ENCODE peak calls at places on chromosomes 7 and 10, in five cellular contexts. F is GM12891, K is HepG2, L is K562, W is GM12878. O is an unnamed sample.

GRCh38 chr10:35423505-35424306 is 87.4 kb downstream of the CCNY start:
- DNase-seq in K (no peak), W (no peak), L (no peak), F (no peak), O (no peak)

GRCh38 chr7:157431173-157431950 is 94.6 kb downstream of the DNAJB6 start:
- DNase-seq in K (no peak), W (no peak), L (no peak), F (no peak), O (no peak)

GRCh38 chr7:35985126-35985754 is 167.8 kb upstream of the EEPD1 start:
- DNase-seq in L (peak), W (no peak), F (peak), K (peak), O (peak)

GRCh38 chr10:30812018-30812851 is 182.7 kb upstream of the LYZL2 start:
- DNase-seq in F (no peak), K (no peak), W (no peak), L (no peak), O (no peak)

GRCh38 chr7:137790828-137791227 is 55.9 kb downstream of the DGKI start:
- DNase-seq in K (no peak), F (no peak), L (no peak), W (no peak), O (no peak)

GRCh38 chr7:55271069-55271468 is 94.1 kb upstream of the LANCL2 start:
- DNase-seq in W (no peak), K (no peak), F (no peak), L (peak), O (no peak)

GRCh38 chr7:156143683-156144082 is 331.4 kb upstream of the SHH start:
- DNase-seq in F (no peak), L (no peak), K (no peak), W (no peak), O (no peak)

GRCh38 chr10:47091421-47091820 is 180.2 kb downstream of the PTPN20 start:
- DNase-seq in K (no peak), F (no peak), L (no peak), W (no peak), O (no peak)

GRCh38 chr10:118057351-118057750 is 10.6 kb upstream of the RAB11FIP2 start:
- DNase-seq in K (no peak), W (no peak), L (no peak), F (no peak), O (no peak)

GRCh38 chr7:55148992-55149391 is 130.2 kb downstream of the EGFR start:
- DNase-seq in L (no peak), W (no peak), K (no peak), F (no peak), O (no peak)

GRCh38 chr7:95045236-95045923 is 138.0 kb downstream of the PPP1R9A start:
- DNase-seq in W (no peak), K (peak), F (no peak), L (peak), O (no peak)

GRCh38 chr7:27946351-27946750 is 206.4 kb downstream of the TAX1BP1 start:
- DNase-seq in F (no peak), W (no peak), L (no peak), K (no peak), O (no peak)

GRCh38 chr7:68014031-68014774 is 1017.6 kb downstream of the TYW1 start:
- DNase-seq in K (no peak), L (no peak), F (no peak), W (no peak), O (no peak)

GRCh38 chr7:27164381-27165088 is 802 bp downstream of the HOXA9 start:
- DNase-seq in K (no peak), L (no peak), F (no peak), W (no peak), O (no peak)

GRCh38 chr7:22671177-22671879 is 55.7 kb upstream of the IL6 start:
- DNase-seq in W (no peak), L (no peak), K (no peak), F (no peak), O (no peak)

GRCh38 chr10:84329094-84329611 is 764 bp downstream of the CCSER2 start:
- DNase-seq in L (peak), W (no peak), K (peak), F (no peak), O (peak)

GRCh38 chr10:24427678-24428409 is 218.9 kb downstream of the KIAA1217 start:
- DNase-seq in L (no peak), K (no peak), F (no peak), W (no peak), O (no peak)

GRCh38 chr7:25091757-25092156 is 33.3 kb downstream of the CYCS start:
- DNase-seq in L (no peak), K (no peak), F (no peak), W (no peak), O (no peak)

GRCh38 chr7:36303202-36304098 is 86.2 kb upstream of the ANLN start:
- DNase-seq in L (no peak), K (peak), F (no peak), W (no peak), O (no peak)

GRCh38 chr7:140261522-140261921 is 84.7 kb upstream of the KDM7A start:
- DNase-seq in L (no peak), W (no peak), K (no peak), F (no peak), O (no peak)

GRCh38 chr10:95403690-95404459 is 113.1 kb upstream of the PDLIM1 start:
- DNase-seq in K (no peak), L (peak), F (no peak), W (no peak), O (no peak)

GRCh38 chr10:126777726-126778125 is 107.2 kb upstream of the C10orf90 start:
- DNase-seq in W (no peak), K (no peak), F (no peak), L (no peak), O (no peak)

GRCh38 chr7:44309271-44310091 is 15.9 kb downstream of the CAMK2B start:
- DNase-seq in K (peak), F (no peak), W (no peak), L (peak), O (no peak)

GRCh38 chr7:143240323-143241168 is 18.7 kb downstream of the TAS2R40 start:
- DNase-seq in F (no peak), W (no peak), K (peak), L (peak), O (peak)

GRCh38 chr7:143245123-143245522 is 18.1 kb upstream of the GSTK1 start:
- DNase-seq in F (no peak), W (no peak), K (no peak), L (no peak), O (no peak)

GRCh38 chr7:143247372-143247771 is 15.9 kb upstream of the GSTK1 start:
- DNase-seq in K (no peak), L (no peak), F (no peak), W (no peak), O (no peak)

GRCh38 chr7:143243011-143243410 is 20.2 kb upstream of the GSTK1 start:
- DNase-seq in W (no peak), F (no peak), K (no peak), L (no peak), O (no peak)

DNA sequence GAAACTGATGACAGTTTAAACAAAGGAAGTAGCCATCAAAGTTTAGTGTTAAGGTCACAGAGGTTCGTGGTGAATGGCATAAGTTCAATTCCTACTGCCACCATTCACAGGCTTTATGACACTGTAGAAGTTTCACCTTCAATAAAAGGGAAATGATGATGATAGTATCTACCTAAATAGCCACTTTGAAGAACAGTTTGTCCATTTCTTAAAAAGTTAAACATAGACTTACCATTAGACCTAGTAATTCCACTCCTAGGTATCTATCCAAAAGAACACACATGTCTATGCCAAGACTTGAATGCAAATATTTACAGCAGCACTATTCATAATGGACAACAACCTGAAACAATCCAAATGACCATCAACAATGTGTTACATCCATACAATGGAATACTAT is 18.9 kb upstream of the GSTK1 start:
- DNase-seq in K (no peak), W (no peak), F (no peak), L (no peak), O (no peak)
- TF ChIP-seq POLR2AphosphoS5 in K (no peak), W (no peak), F (no peak), L (no peak), O (no peak)

GRCh38 chr7:512541-513311 is 6.9 kb downstream of the PDGFA start:
- DNase-seq in F (no peak), W (no peak), L (no peak), K (no peak), O (no peak)
- TF ChIP-seq TAF1 in F (no peak), W (no peak), L (no peak), K (no peak), O (no peak)

GRCh38 chr10:129364949-129365348 is 102.1 kb upstream of the MGMT start:
- DNase-seq in K (no peak), F (no peak), L (no peak), W (no peak), O (no peak)
- TF ChIP-seq POLR2AphosphoS5 in K (no peak), F (no peak), L (no peak), W (no peak), O (no peak)

DNA sequence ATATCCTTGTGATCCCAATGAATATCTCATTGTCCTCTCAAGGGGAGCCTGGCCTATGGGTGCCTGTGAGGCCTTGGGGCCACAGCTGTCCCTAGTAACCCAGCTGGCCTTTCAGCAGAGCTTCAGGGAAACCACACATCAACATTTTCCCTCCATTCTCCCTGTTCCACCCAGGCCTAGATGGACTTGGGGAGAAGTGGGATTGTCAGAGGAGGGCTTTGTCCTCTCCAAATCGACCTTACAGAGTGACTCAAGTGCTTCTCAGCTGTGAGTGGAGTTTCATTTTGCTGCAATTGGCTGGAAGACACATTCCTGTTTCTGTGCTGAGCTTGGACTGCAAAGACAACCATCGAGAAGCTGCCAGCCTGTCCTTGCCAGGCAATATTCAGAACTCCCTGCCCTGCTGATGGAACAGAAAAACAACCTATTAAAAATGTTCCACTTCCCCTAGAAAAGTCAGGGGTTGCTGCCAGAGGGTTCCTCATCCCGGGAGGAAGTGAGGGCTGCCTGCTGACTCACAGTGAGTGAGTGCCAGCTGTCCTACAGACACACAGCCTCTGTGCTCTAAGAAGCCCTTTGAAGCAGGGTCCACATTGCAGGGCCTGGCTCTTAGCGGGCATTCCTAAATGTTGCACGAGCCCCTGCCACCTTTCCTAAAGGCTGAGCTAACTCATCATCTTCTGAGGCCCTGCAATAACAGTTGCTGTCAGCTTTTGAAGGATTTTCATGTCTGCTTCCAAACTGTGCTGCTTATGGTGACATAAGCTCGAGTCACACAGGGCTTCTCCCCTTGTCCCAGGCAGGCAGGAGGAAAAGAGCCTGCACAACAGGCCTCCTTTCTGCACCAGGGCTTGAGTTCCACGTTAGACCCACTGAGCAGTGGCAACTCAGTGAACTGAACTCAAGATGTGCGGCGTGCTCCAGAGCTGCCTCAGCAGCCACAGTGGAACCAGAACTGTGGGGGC is 20.5 kb downstream of the STRA8 start:
- DNase-seq in F (no peak), W (no peak), L (no peak), K (peak), O (no peak)
- TF ChIP-seq TAF1 in F (no peak), W (no peak), L (no peak), K (no peak), O (no peak)

GRCh38 chr10:13054844-13055243 is 45.1 kb upstream of the OPTN start:
- DNase-seq in W (no peak), K (no peak), F (no peak), L (no peak), O (no peak)
- TF ChIP-seq POLR2AphosphoS5 in W (no peak), K (no peak), F (no peak), L (no peak), O (no peak)

DNA sequence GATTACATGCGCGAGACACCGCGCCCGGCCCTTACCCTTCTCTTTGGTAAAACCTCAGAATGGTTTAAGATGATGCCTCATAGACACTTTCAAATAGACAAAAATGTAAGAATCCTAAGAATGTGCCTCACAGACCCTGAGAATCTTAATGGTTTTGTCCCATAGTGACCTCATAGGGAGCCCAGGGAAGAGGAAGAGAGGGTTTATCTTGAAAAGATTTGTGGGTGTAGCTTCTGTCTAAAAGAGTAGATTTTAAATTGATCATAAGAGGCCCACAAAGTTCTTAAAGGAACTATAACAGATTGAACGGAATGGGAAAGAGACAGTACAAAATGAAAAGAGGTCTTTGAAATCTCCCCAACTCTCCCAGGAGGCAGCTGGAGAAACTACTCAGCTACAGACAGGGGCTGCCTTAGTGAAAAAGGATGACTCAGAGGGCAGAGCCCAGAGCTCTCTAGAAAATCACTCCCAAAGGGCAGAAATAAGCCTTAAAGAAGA is 220.6 kb downstream of the ADRA2A start:
- DNase-seq in W (no peak), K (no peak), L (no peak), F (no peak), O (no peak)
- TF ChIP-seq TAF1 in W (no peak), K (no peak), L (no peak), F (no peak), O (no peak)

DNA sequence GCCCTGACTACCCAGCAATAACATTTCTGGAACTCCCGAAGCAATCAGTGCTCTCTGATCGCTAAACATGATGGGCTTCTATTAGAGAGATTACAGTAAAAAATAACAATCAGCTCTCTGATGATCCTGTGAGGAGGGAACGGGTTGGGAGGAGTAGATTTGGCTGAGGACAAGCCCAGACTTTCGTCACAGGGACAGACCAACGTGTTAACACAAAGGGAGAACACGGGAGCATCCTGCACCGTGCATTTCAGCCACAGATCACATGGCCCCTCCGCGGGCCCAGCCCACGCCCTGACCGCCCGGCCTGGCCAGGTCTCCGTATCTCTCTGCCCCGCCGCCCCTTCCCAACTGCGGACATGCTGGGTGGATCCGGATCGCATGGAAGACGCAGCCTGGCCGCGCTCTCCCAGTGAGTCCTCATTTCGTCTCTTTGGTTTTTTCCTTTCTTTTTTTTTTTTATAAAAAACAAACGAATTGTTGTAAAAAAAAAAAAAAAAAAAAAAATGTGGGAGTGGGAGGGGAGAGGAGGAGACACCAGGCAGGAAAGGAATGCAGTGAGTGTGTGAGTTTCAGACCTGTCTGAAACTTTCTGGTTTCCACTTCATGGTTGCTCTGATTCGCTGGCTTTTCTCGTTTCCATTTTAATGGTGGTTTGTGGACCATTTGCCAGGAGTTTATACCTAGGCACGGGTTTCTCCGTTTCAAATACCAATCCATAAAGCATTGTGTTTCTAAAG is 94.9 kb upstream of the AGBL3 start:
- DNase-seq in K (peak), F (no peak), W (no peak), L (no peak), O (no peak)
- TF ChIP-seq POLR2AphosphoS5 in K (peak), F (no peak), W (no peak), L (no peak), O (no peak)

GRCh38 chr10:1151071-1152033 is 95.2 kb downstream of the WDR37 start:
- DNase-seq in K (no peak), L (no peak), W (no peak), F (no peak), O (no peak)

GRCh38 chr10:1152386-1153252 is 96.4 kb downstream of the WDR37 start:
- DNase-seq in K (no peak), F (no peak), L (no peak), W (no peak), O (no peak)

GRCh38 chr10:1154531-1154930 is 98.3 kb downstream of the WDR37 start:
- DNase-seq in F (no peak), K (no peak), W (no peak), L (no peak), O (no peak)

GRCh38 chr10:1153805-1154351 is 97.7 kb downstream of the WDR37 start:
- DNase-seq in F (no peak), L (no peak), W (no peak), K (no peak), O (no peak)

GRCh38 chr10:1153253-1153763 is 97.1 kb downstream of the WDR37 start:
- DNase-seq in K (no peak), F (no peak), L (no peak), W (no peak), O (no peak)
- TF ChIP-seq TAF1 in K (no peak), F (no peak), L (no peak), W (no peak), O (no peak)

GRCh38 chr10:76282122-76283030 is 851.0 kb downstream of the LRMDA start:
- DNase-seq in L (no peak), W (no peak), F (no peak), K (no peak), O (no peak)
- TF ChIP-seq POLR2AphosphoS5 in L (no peak), W (no peak), F (no peak), K (no peak), O (no peak)

DNA sequence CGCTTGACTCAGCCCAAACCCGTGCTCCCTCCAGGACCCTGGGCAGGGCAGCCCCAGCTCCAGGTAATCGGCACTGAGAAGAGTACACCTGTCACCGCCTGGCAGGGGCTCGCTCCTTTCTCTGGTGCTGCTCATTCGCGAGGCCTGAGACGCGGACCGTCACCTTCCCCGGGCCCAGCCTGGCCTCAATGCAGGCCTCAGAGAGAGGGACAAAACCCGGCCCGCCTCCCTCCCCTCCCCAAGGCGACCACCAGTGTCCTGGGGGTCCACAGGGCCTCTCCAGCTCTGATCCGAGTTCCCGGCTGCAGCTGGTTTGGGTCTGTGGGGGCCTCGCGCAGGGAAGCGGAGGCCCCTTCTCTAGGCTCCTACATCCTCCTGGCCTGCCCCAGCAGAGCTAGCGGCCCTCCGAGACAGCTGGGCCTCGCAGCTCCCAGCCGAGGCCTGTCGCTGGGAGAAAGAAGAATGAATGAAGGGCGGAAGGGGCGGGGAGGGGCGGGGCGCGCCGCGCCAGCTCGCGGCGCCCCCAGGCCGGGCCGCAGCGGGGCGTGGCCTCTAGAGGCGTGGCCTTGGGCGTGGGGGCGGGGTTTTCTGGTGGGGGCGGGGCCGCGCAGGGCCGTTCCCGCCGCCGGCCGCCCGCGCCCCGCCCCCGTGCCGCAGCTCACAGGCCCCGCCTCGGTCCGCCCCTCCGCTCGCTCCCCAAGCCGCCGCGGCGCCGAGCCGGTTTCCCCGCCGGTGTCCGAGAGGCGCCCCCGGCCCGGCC is at the start of gene LIMK1:
- DNase-seq in W (no peak), F (peak), L (peak), K (peak), O (peak)
- TF ChIP-seq TAF1 in W (peak), F (no peak), L (peak), K (peak), O (no peak)

O was measured in GM12892.